ENCODE peak calls at places on chromosomes 3 and 15, in nine cellular contexts. O is left ventricle myocardium superior, D is ELR, G is GM23338, C is IMR-90, X is brain microvascular endothelial cell, K is RWPE1, J is GM12892, U is T-helper 2 cell. V is an unnamed sample.

GRCh38 chr15:62742409-62743171 is 300.0 kb upstream of the TPM1 start:
- DNase-seq in O (peak), D (peak), G (peak), C (peak), X (peak), K (peak), J (peak), U (no peak), V (peak)

GRCh38 chr3:16509721-16510619 is 3.5 kb downstream of the RFTN1 start:
- DNase-seq in O (no peak), D (no peak), G (no peak), C (no peak), X (no peak), K (no peak), J (no peak), U (no peak), V (no peak)

GRCh38 chr15:89112341-89112971 is 24.2 kb downstream of the ABHD2 start:
- DNase-seq in O (no peak), D (peak), G (no peak), C (peak), X (no peak), K (no peak), J (peak), U (no peak), V (no peak)

GRCh38 chr3:21672303-21672702 is 78.7 kb downstream of the ZNF385D start:
- DNase-seq in O (no peak), D (peak), G (no peak), C (peak), X (peak), K (peak), J (no peak), U (no peak), V (peak)

GRCh38 chr15:44148580-44148979 is 46.5 kb downstream of the FRMD5 start:
- DNase-seq in O (no peak), D (no peak), G (no peak), C (no peak), X (no peak), K (no peak), J (no peak), U (no peak), V (no peak)

GRCh38 chr3:66789584-66790237 is 208.4 kb upstream of the KBTBD8 start:
- DNase-seq in O (no peak), D (no peak), G (no peak), C (no peak), X (no peak), K (no peak), J (no peak), U (no peak), V (peak)

GRCh38 chr3:114745322-114746240 is 401.5 kb downstream of the ZBTB20 start:
- DNase-seq in O (no peak), D (peak), G (no peak), C (peak), X (peak), K (peak), J (no peak), U (no peak), V (peak)

GRCh38 chr3:159236306-159236705 is 434.5 kb downstream of the MFSD1 start:
- DNase-seq in O (no peak), D (no peak), G (no peak), C (no peak), X (no peak), K (no peak), J (no peak), U (no peak), V (no peak)

GRCh38 chr3:126269360-126269759 is 87.8 kb downstream of the KLF15 start:
- DNase-seq in O (no peak), D (no peak), G (no peak), C (peak), X (no peak), K (no peak), J (no peak), U (no peak), V (no peak)

GRCh38 chr15:73800662-73801345 is 47.7 kb upstream of the INSYN1 start:
- DNase-seq in O (peak), D (peak), G (no peak), C (peak), X (peak), K (peak), J (no peak), U (no peak), V (peak)

GRCh38 chr3:100603449-100603848 is 6.0 kb upstream of the ADGRG7 start:
- DNase-seq in O (no peak), D (peak), G (peak), C (peak), X (peak), K (peak), J (no peak), U (no peak), V (peak)

GRCh38 chr3:174125267-174125844 is 727.8 kb downstream of the NLGN1 start:
- DNase-seq in O (no peak), D (peak), G (peak), C (peak), X (peak), K (peak), J (no peak), U (no peak), V (peak)

V was measured in NCI-H226.